ENCODE peak calls at places on chromosomes 3 and 15, in four cellular contexts. D is H9, H is MCF 10A, C is body of pancreas. Z is an unnamed sample.

GRCh38 chr3:12884790-12885584 is 43.6 kb upstream of the RPL32 start:
- DNase-seq in D (no peak), H (no peak), C (no peak), Z (no peak)

GRCh38 chr3:10992017-10992945 is at the start of gene SLC6A1:
- DNase-seq in D (peak), H (no peak), C (no peak), Z (no peak)

GRCh38 chr3:151016421-151016820 is 43.9 kb upstream of the CLRN1 start:
- DNase-seq in C (no peak), D (no peak), H (peak), Z (no peak)

GRCh38 chr15:77807115-77807514 is 174.4 kb upstream of the LINGO1 start:
- DNase-seq in D (no peak), C (no peak), H (no peak), Z (no peak)

GRCh38 chr3:156997351-156997750 is 162.6 kb downstream of the CCNL1 start:
- DNase-seq in D (no peak), C (no peak), H (peak), Z (no peak)

GRCh38 chr3:124119056-124119721 is 127.3 kb upstream of the ROPN1 start:
- DNase-seq in H (no peak), D (no peak), C (no peak), Z (no peak)

GRCh38 chr15:80991446-80991845 is 1.8 kb upstream of the MESD start:
- DNase-seq in D (no peak), C (peak), H (peak), Z (no peak)

GRCh38 chr3:152471814-152472605 is 203.3 kb downstream of the MBNL1 start:
- DNase-seq in H (peak), D (peak), C (peak), Z (no peak)

GRCh38 chr3:33848624-33849347 is 50.4 kb downstream of the PDCD6IP start:
- DNase-seq in C (no peak), D (no peak), H (no peak), Z (no peak)

GRCh38 chr3:195774917-195775316 is 36.8 kb downstream of the MUC4 start:
- DNase-seq in H (peak), C (no peak), D (peak), Z (no peak)

GRCh38 chr3:55488398-55489055 is 1.4 kb upstream of the WNT5A start:
- DNase-seq in D (peak), C (peak), H (peak), Z (no peak)

GRCh38 chr3:192930585-192930984 is 12.9 kb upstream of the MB21D2 start:
- DNase-seq in C (no peak), D (no peak), H (no peak), Z (no peak)

GRCh38 chr3:65030847-65031463 is 343.2 kb upstream of the ADAMTS9 start:
- DNase-seq in D (no peak), H (peak), C (no peak), Z (peak)

GRCh38 chr3:194390835-194391234 is 8.2 kb downstream of the GP5 start:
- DNase-seq in H (no peak), D (no peak), C (no peak), Z (no peak)

GRCh38 chr15:65326109-65326508 is 21.6 kb downstream of the RNU5B-1 start:
- DNase-seq in D (peak), H (no peak), C (peak), Z (no peak)

GRCh38 chr3:194575484-194576210 is 57.6 kb downstream of the TMEM44 start:
- DNase-seq in C (no peak), D (peak), H (peak), Z (no peak)

GRCh38 chr3:127679534-127680145 is 6.9 kb downstream of the ABTB1 start:
- DNase-seq in D (peak), H (no peak), C (no peak), Z (no peak)

GRCh38 chr3:124619887-124620599 is 110.2 kb upstream of the UMPS start:
- DNase-seq in C (no peak), D (no peak), H (no peak), Z (no peak)

GRCh38 chr15:80480909-80481308 is 76.7 kb downstream of the ARNT2 start:
- DNase-seq in D (peak), C (peak), H (no peak), Z (peak)

GRCh38 chr15:27465213-27465612 is 494.2 kb downstream of the GABRG3 start:
- DNase-seq in H (no peak), D (no peak), C (no peak), Z (no peak)

GRCh38 chr15:95440712-95441111 is 889.8 kb upstream of the NR2F2 start:
- DNase-seq in C (peak), H (no peak), D (no peak), Z (no peak)

GRCh38 chr3:43019168-43019765 is 40.2 kb downstream of the GASK1A start:
- DNase-seq in C (no peak), H (no peak), D (no peak), Z (no peak)

GRCh38 chr15:28001641-28002040 is 97.5 kb downstream of the OCA2 start:
- DNase-seq in C (no peak), D (no peak), H (no peak), Z (no peak)

GRCh38 chr15:76056931-76057330 is 2.9 kb upstream of the TMEM266 start:
- DNase-seq in D (no peak), H (peak), C (no peak), Z (no peak)

GRCh38 chr15:37585966-37586656 is 348.3 kb upstream of the TMCO5A start:
- DNase-seq in H (peak), D (no peak), C (no peak), Z (peak)

GRCh38 chr3:119598410-119599098 is 869 bp downstream of the PLA1A start:
- DNase-seq in H (no peak), D (no peak), C (no peak), Z (no peak)

GRCh38 chr15:90266061-90266431 is 574 bp downstream of the NGRN start:
- DNase-seq in H (peak), C (no peak), D (no peak), Z (no peak)

GRCh38 chr3:157531771-157532170 is 28.6 kb upstream of the VEPH1 start:
- DNase-seq in C (no peak), D (no peak), H (no peak), Z (no peak)

GRCh38 chr15:25891108-25891507 is 28.0 kb upstream of the ATP10A start:
- DNase-seq in H (no peak), D (no peak), C (no peak), Z (no peak)

GRCh38 chr15:63381301-63382192 is at the start of gene CA12:
- DNase-seq in H (peak), C (peak), D (peak), Z (no peak)

GRCh38 chr3:194046995-194047681 is 88.8 kb upstream of the HES1 start:
- DNase-seq in C (peak), H (no peak), D (no peak), Z (no peak)

GRCh38 chr3:4504340-4505261 is 11.5 kb downstream of the ITPR1 start:
- DNase-seq in H (peak), C (peak), D (no peak), Z (no peak)

GRCh38 chr3:159082514-159082913 is 280.7 kb downstream of the MFSD1 start:
- DNase-seq in D (no peak), H (no peak), C (no peak), Z (peak)

GRCh38 chr3:77039606-77040553 is at the start of gene ROBO2:
- DNase-seq in C (peak), H (no peak), D (peak), Z (no peak)

GRCh38 chr3:127531821-127532220 is 58.7 kb downstream of the TPRA1 start:
- DNase-seq in H (no peak), C (no peak), D (no peak), Z (no peak)

GRCh38 chr3:66338927-66339326 is 118.1 kb downstream of the SLC25A26 start:
- DNase-seq in D (no peak), C (no peak), H (no peak), Z (no peak)

DNA sequence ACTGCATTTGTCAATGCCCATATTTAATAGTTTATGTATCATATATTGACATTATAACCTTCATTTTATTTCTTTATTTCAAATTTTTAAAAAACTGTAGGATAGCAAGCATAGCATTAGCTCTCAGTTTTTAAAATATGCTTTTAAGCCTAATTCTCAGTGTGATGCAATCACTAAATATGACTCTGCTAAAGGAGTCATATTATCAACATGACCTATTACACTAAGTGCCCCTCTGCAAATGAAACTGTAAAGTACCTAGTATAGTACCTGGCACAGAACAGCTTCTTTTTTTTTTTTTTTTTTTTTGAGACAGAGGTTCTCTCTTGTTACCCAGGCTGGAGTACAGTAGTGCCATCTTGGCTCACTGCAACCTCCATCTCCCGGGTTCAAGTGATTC is 179.4 kb upstream of the CGNL1 start:
- DNase-seq in C (no peak), H (peak), D (no peak), Z (no peak)
- TF ChIP-seq CTCF in C (no peak), H (no peak), D (no peak), Z (no peak)

GRCh38 chr3:122772827-122773226 is 20.8 kb downstream of the HSPBAP1 start:
- DNase-seq in D (no peak), H (no peak), C (no peak), Z (no peak)

GRCh38 chr3:122777077-122777476 is 16.6 kb downstream of the HSPBAP1 start:
- DNase-seq in H (no peak), D (no peak), C (no peak), Z (no peak)

GRCh38 chr3:122773856-122774535 is 19.6 kb downstream of the HSPBAP1 start:
- DNase-seq in D (no peak), H (no peak), C (no peak), Z (no peak)

GRCh38 chr3:122776675-122777074 is 17.0 kb downstream of the HSPBAP1 start:
- DNase-seq in D (no peak), C (no peak), H (no peak), Z (no peak)

GRCh38 chr3:122774564-122774963 is 19.1 kb downstream of the HSPBAP1 start:
- DNase-seq in D (no peak), C (no peak), H (no peak), Z (no peak)
- TF ChIP-seq CTCF in D (peak), C (no peak), H (no peak), Z (no peak)

DNA sequence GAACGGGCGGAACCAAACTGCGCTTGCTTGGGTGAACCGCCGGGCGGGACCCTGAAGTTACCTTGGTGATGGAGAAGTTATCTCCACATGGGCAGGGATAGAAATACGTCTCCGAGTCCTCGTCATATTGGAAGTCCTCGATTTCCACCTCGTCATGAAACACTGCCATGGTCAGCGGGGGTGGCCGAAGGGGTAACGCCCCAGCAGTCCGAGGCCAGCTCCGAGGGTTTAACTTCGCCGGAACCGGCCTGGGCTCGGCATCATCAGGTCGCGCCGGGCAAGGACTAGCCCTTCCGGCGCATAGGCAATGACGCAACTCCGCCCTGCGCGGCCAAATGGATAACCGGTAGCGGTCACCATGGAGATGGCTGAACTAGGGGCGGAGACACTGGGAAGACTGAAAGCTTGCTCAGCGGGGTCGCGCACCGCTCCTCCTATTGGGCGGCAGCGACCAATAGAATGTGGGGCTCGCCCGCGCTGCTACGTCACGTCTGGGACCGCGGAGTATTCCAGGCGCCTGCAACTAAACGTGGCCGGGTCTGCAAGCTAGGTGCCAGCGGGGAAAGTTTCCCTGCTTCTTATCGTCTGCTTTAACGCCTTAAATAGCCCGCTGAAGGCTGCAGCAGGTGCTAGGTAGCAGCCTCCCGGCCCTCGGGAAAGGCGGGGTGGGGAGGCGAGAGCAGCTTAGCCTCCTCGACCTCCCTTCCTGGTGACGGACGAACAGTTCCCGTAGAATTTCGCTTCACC is at the start of the genes DPH3 and OXNAD1:
- DNase-seq in D (peak), H (peak), C (peak), Z (peak)
- TF ChIP-seq CTCF in D (peak), H (no peak), C (peak), Z (no peak)

GRCh38 chr3:131568460-131568859 is 65.7 kb upstream of the MRPL3 start:
- DNase-seq in H (no peak), D (peak), C (no peak), Z (no peak)
- TF ChIP-seq CTCF in H (no peak), D (peak), C (no peak), Z (peak)

GRCh38 chr15:69279636-69280035 is 19.1 kb upstream of the PAQR5 start:
- DNase-seq in H (no peak), C (no peak), D (no peak), Z (no peak)
- TF ChIP-seq CTCF in H (no peak), C (no peak), D (no peak), Z (no peak)

DNA sequence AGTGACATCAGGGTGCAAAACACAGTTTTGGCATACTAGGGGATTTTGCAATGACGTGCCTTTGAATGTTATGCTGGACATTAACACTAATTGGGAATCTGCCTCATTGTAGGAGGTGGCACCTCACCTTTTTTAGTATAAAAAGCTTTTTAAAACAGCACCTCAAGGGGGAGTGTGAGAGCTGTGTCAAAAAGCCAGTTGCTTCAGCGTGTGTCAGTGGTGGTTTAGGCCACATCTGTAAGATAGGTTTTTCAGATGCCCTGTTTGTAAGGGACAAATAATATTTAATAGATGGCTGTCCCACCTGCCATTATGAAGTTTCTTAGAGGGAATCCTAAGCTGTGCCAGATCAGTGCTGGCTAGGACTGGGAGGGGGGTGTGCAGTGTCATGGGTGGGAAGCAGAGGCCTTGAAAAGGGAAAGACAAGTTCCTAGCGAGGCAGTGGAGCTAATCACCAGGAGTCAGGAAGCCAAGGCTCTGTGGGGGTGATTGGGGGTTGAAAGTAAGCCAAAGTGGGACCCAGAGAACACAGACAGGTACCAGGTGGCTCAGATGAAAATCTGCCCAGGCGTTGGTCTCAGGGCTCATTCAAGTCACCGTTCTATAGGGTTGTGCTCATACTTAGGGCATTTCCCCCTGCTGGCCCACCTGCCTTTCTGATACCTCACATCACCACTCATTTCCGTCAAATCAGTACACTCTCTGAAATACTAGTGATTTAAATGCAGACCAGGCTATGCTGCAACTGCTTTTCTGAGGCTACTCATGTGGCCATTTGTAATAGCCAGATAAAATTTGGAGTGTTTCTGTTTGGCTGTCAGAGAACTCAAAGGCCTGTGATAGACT is 120.5 kb downstream of the BBX start:
- DNase-seq in H (peak), D (no peak), C (no peak), Z (no peak)
- TF ChIP-seq CTCF in H (peak), D (peak), C (no peak), Z (peak)

DNA sequence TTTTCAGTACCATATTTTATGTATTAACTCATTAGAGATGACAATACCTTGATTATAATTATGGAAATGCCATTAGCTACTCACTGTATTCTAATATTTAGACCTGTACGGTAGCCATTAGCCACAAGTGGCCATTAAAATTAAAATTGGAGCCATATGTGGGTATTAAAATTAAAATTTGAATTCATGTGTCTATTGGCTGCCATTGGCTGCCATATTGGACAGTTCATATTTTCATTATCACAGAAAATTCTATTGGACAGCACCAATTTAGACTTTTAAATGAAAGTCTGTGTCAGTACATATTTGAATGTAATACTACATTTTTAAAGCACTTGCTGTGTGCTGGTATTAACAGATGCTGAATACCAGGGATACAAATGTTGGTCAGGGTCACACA is 3.0 kb downstream of the ATP11B start:
- DNase-seq in H (no peak), C (no peak), D (no peak), Z (no peak)
- TF ChIP-seq CTCF in H (no peak), C (no peak), D (no peak), Z (no peak)

GRCh38 chr3:129897026-129897425 is 3.5 kb upstream of the TMCC1 start:
- DNase-seq in D (no peak), C (no peak), H (no peak), Z (no peak)
- TF ChIP-seq CTCF in D (no peak), C (no peak), H (no peak), Z (no peak)

GRCh38 chr15:52162260-52162659 is 28.9 kb downstream of the GNB5 start:
- DNase-seq in H (no peak), C (no peak), D (no peak), Z (no peak)

GRCh38 chr15:52162876-52163275 is 28.3 kb downstream of the GNB5 start:
- DNase-seq in C (no peak), D (no peak), H (no peak), Z (no peak)

GRCh38 chr15:52164631-52165265 is 26.4 kb downstream of the GNB5 start:
- DNase-seq in H (no peak), C (no peak), D (no peak), Z (no peak)

GRCh38 chr15:52161406-52161966 is 29.7 kb downstream of the GNB5 start:
- DNase-seq in H (no peak), C (no peak), D (no peak), Z (no peak)

GRCh38 chr15:52163321-52164190 is 27.6 kb downstream of the GNB5 start:
- DNase-seq in D (peak), C (no peak), H (no peak), Z (no peak)
- TF ChIP-seq CTCF in D (peak), C (no peak), H (no peak), Z (peak)

Z was measured in retinal pigment epithelial cell.